ENCODE peak calls at places on chromosomes 4 and X, in four cellular contexts. One of them, this sample, is unnamed.
A peak's percentile ranks its signal among the peaks of the same experiment; 100 is the strongest.

GRCh38 chr4:1047106-1047975 is 35.9 kb downstream of the FGFRL1 start:
- DNase-seq in WTC11: peak; percentile 35
- DNase-seq in heart left ventricle: peak; percentile 18
- DNase-seq in MM.1S: no peak
- DNase-seq in this sample: no peak

GRCh38 chr4:145492376-145492775 is 10.7 kb downstream of the SMAD1 start:
- DNase-seq in WTC11: no peak
- DNase-seq in heart left ventricle: no peak
- DNase-seq in MM.1S: no peak
- DNase-seq in this sample: no peak

GRCh38 chrX:65273152-65273551 is 261.4 kb downstream of the LAS1L start:
- DNase-seq in WTC11: no peak
- DNase-seq in heart left ventricle: no peak
- DNase-seq in MM.1S: no peak
- DNase-seq in this sample: no peak

GRCh38 chrX:140526138-140526537 is 21.3 kb upstream of the SOX3 start:
- DNase-seq in WTC11: peak; percentile 23
- DNase-seq in heart left ventricle: no peak
- DNase-seq in MM.1S: no peak
- DNase-seq in this sample: no peak

GRCh38 chrX:16474511-16474910 is 175.4 kb upstream of the S100G start:
- DNase-seq in WTC11: no peak
- DNase-seq in heart left ventricle: no peak
- DNase-seq in MM.1S: no peak
- DNase-seq in this sample: no peak

GRCh38 chr4:6230827-6231662 is 30.7 kb upstream of the JAKMIP1 start:
- DNase-seq in WTC11: no peak
- DNase-seq in heart left ventricle: no peak
- DNase-seq in MM.1S: no peak
- DNase-seq in this sample: no peak

GRCh38 chr4:153488006-153488718 is 22.0 kb downstream of the TMEM131L start:
- DNase-seq in WTC11: no peak
- DNase-seq in heart left ventricle: peak; percentile 38
- DNase-seq in MM.1S: no peak
- DNase-seq in this sample: peak; percentile 55

GRCh38 chr4:186724861-186725419 is 1.3 kb upstream of the FAT1 start:
- DNase-seq in WTC11: no peak
- DNase-seq in heart left ventricle: no peak
- DNase-seq in MM.1S: peak; percentile 23
- DNase-seq in this sample: peak; percentile 29

GRCh38 chr4:14196141-14196540 is 568.6 kb upstream of the BOD1L1 start:
- DNase-seq in WTC11: peak; percentile 71
- DNase-seq in heart left ventricle: peak; percentile 43
- DNase-seq in MM.1S: peak; percentile 21
- DNase-seq in this sample: no peak

GRCh38 chrX:134694935-134695334 is 36.7 kb upstream of the PLAC1 start:
- DNase-seq in WTC11: no peak
- DNase-seq in heart left ventricle: no peak
- DNase-seq in MM.1S: no peak
- DNase-seq in this sample: no peak

GRCh38 chrX:119685225-119686066 is 7.5 kb downstream of the SEPTIN6 start:
- DNase-seq in WTC11: no peak
- DNase-seq in heart left ventricle: peak; percentile 68
- DNase-seq in MM.1S: peak; percentile 82
- DNase-seq in this sample: no peak

GRCh38 chrX:107654778-107655761 is 26.8 kb downstream of the PRPS1 start:
- DNase-seq in WTC11: peak; percentile 85
- DNase-seq in heart left ventricle: peak; percentile 40
- DNase-seq in MM.1S: no peak
- DNase-seq in this sample: peak; percentile 13

GRCh38 chr4:139901516-139902327 is 236.1 kb downstream of the MGST2 start:
- DNase-seq in WTC11: no peak
- DNase-seq in heart left ventricle: no peak
- DNase-seq in MM.1S: no peak
- DNase-seq in this sample: no peak

GRCh38 chrX:112609631-112610030 is 70.1 kb downstream of the LHFPL1 start:
- DNase-seq in WTC11: no peak
- DNase-seq in heart left ventricle: no peak
- DNase-seq in MM.1S: no peak
- DNase-seq in this sample: no peak

GRCh38 chr4:89197920-89198319 is 86.6 kb downstream of the TIGD2 start:
- DNase-seq in WTC11: no peak
- DNase-seq in heart left ventricle: no peak
- DNase-seq in MM.1S: no peak
- DNase-seq in this sample: no peak

GRCh38 chr4:73311428-73311827 is 52.8 kb upstream of the ANKRD17 start:
- DNase-seq in WTC11: no peak
- DNase-seq in heart left ventricle: no peak
- DNase-seq in MM.1S: peak; percentile 40
- DNase-seq in this sample: peak; percentile 3

GRCh38 chrX:153614818-153615217 is 15.9 kb upstream of the CCNQ start:
- DNase-seq in WTC11: no peak
- DNase-seq in heart left ventricle: no peak
- DNase-seq in MM.1S: no peak
- DNase-seq in this sample: no peak

GRCh38 chr4:174222266-174222872 is 61.1 kb downstream of the FBXO8 start:
- DNase-seq in WTC11: no peak
- DNase-seq in heart left ventricle: no peak
- DNase-seq in MM.1S: peak; percentile 27
- DNase-seq in this sample: no peak

GRCh38 chr4:40281913-40282312 is 53.2 kb upstream of the CHRNA9 start:
- DNase-seq in WTC11: no peak
- DNase-seq in heart left ventricle: no peak
- DNase-seq in MM.1S: no peak
- DNase-seq in this sample: no peak

GRCh38 chrX:12548746-12549145 is 242.5 kb upstream of the PRPS2 start:
- DNase-seq in WTC11: peak; percentile 34
- DNase-seq in heart left ventricle: no peak
- DNase-seq in MM.1S: peak; percentile 35
- DNase-seq in this sample: peak; percentile 5

GRCh38 chr4:137000432-137000831 is 531.9 kb downstream of the PCDH18 start:
- DNase-seq in WTC11: no peak
- DNase-seq in heart left ventricle: no peak
- DNase-seq in MM.1S: no peak
- DNase-seq in this sample: no peak

GRCh38 chrX:35726176-35726575 is 72.0 kb upstream of the MAGEB16 start:
- DNase-seq in WTC11: no peak
- DNase-seq in heart left ventricle: no peak
- DNase-seq in MM.1S: peak; percentile 12
- DNase-seq in this sample: no peak

GRCh38 chr4:111618908-111619307 is 526.3 kb upstream of the FAM241A start:
- DNase-seq in WTC11: no peak
- DNase-seq in heart left ventricle: no peak
- DNase-seq in MM.1S: no peak
- DNase-seq in this sample: no peak

GRCh38 chr4:53591372-53591892 is at the start of gene LNX1:
- DNase-seq in WTC11: peak; percentile 93
- DNase-seq in heart left ventricle: no peak
- DNase-seq in MM.1S: peak; percentile 33
- DNase-seq in this sample: no peak

GRCh38 chr4:24594887-24595286 is 10.5 kb upstream of the DHX15 start:
- DNase-seq in WTC11: no peak
- DNase-seq in heart left ventricle: no peak
- DNase-seq in MM.1S: no peak
- DNase-seq in this sample: no peak

GRCh38 chr4:120709986-120710385 is 212.5 kb downstream of the PRDM5 start:
- DNase-seq in WTC11: no peak
- DNase-seq in heart left ventricle: no peak
- DNase-seq in MM.1S: no peak
- DNase-seq in this sample: no peak

GRCh38 chrX:69020316-69020715 is 144.9 kb downstream of the PJA1 start:
- DNase-seq in WTC11: no peak
- DNase-seq in heart left ventricle: no peak
- DNase-seq in MM.1S: no peak
- DNase-seq in this sample: no peak

GRCh38 chrX:9231491-9231890 is 197.6 kb upstream of the FAM9B start:
- DNase-seq in WTC11: no peak
- DNase-seq in heart left ventricle: no peak
- DNase-seq in MM.1S: no peak
- DNase-seq in this sample: no peak

GRCh38 chr4:99300934-99301333 is 10.1 kb upstream of the ADH1A start:
- DNase-seq in WTC11: no peak
- DNase-seq in heart left ventricle: peak; percentile 79
- DNase-seq in MM.1S: no peak
- DNase-seq in this sample: no peak

GRCh38 chrX:70338290-70338689 is 48.4 kb downstream of the KIF4A start:
- DNase-seq in WTC11: no peak
- DNase-seq in heart left ventricle: no peak
- DNase-seq in MM.1S: no peak
- DNase-seq in this sample: no peak

GRCh38 chr4:164438321-164438720 is 315.6 kb upstream of the SMIM31 start:
- DNase-seq in WTC11: no peak
- DNase-seq in heart left ventricle: no peak
- DNase-seq in MM.1S: no peak
- DNase-seq in this sample: no peak

GRCh38 chrX:144809025-144809424 is 438.3 kb upstream of the SPANXN1 start:
- DNase-seq in WTC11: no peak
- DNase-seq in heart left ventricle: no peak
- DNase-seq in MM.1S: peak; percentile 16
- DNase-seq in this sample: no peak

GRCh38 chrX:107168712-107169111 is 37.5 kb downstream of the NUP62CL start:
- DNase-seq in WTC11: no peak
- DNase-seq in heart left ventricle: no peak
- DNase-seq in MM.1S: no peak
- DNase-seq in this sample: no peak

GRCh38 chr4:70630162-70630561 is 1.6 kb downstream of the ENAM start:
- DNase-seq in WTC11: no peak
- DNase-seq in heart left ventricle: no peak
- DNase-seq in MM.1S: no peak
- DNase-seq in this sample: no peak

GRCh38 chr4:1855334-1856070 is 454 bp downstream of the LETM1 start:
- DNase-seq in WTC11: no peak
- DNase-seq in heart left ventricle: peak; percentile 32
- DNase-seq in MM.1S: peak; percentile 16
- DNase-seq in this sample: peak; percentile 49

GRCh38 chr4:109559625-109559982 is 442 bp upstream of the MCUB start:
- DNase-seq in WTC11: peak; percentile 63
- DNase-seq in heart left ventricle: peak; percentile 26
- DNase-seq in MM.1S: no peak
- DNase-seq in this sample: peak; percentile 54

GRCh38 chr4:83768146-83768545 is 232.2 kb downstream of the GPAT3 start:
- DNase-seq in WTC11: no peak
- DNase-seq in heart left ventricle: no peak
- DNase-seq in MM.1S: no peak
- DNase-seq in this sample: no peak

GRCh38 chr4:83767017-83767541 is 231.2 kb downstream of the GPAT3 start:
- DNase-seq in WTC11: no peak
- DNase-seq in heart left ventricle: no peak
- DNase-seq in MM.1S: no peak
- DNase-seq in this sample: no peak

GRCh38 chr4:83772680-83773079 is 236.8 kb downstream of the GPAT3 start:
- DNase-seq in WTC11: no peak
- DNase-seq in heart left ventricle: no peak
- DNase-seq in MM.1S: no peak
- DNase-seq in this sample: no peak

GRCh38 chr4:83771113-83771705 is 235.3 kb downstream of the GPAT3 start:
- DNase-seq in WTC11: peak; percentile 70
- DNase-seq in heart left ventricle: peak; percentile 20
- DNase-seq in MM.1S: peak; percentile 29
- DNase-seq in this sample: peak; percentile 23
- TF ChIP-seq CTCF in WTC11: peak; percentile 19
- TF ChIP-seq CTCF in heart left ventricle: peak; percentile 40
- TF ChIP-seq CTCF in MM.1S: peak; percentile 53
- TF ChIP-seq CTCF in this sample: no peak

GRCh38 chr4:76748649-76749048 is 149.3 kb downstream of the SOWAHB start:
- DNase-seq in WTC11: no peak
- DNase-seq in heart left ventricle: no peak
- DNase-seq in MM.1S: peak; percentile 21
- DNase-seq in this sample: peak; percentile 43
- TF ChIP-seq CTCF in WTC11: no peak
- TF ChIP-seq CTCF in heart left ventricle: no peak
- TF ChIP-seq CTCF in MM.1S: peak; percentile 14
- TF ChIP-seq CTCF in this sample: peak; percentile 20

GRCh38 chr4:8274772-8275241 is 5.3 kb downstream of the HTRA3 start:
- DNase-seq in WTC11: no peak
- DNase-seq in heart left ventricle: peak; percentile 86
- DNase-seq in MM.1S: no peak
- DNase-seq in this sample: no peak
- TF ChIP-seq CTCF in WTC11: no peak
- TF ChIP-seq CTCF in heart left ventricle: no peak
- TF ChIP-seq CTCF in MM.1S: no peak
- TF ChIP-seq CTCF in this sample: no peak

GRCh38 chr4:107037188-107037587 is 1.1 kb upstream of the DKK2 start:
- DNase-seq in WTC11: peak; percentile 70
- DNase-seq in heart left ventricle: no peak
- DNase-seq in MM.1S: no peak
- DNase-seq in this sample: no peak
- TF ChIP-seq CTCF in WTC11: no peak
- TF ChIP-seq CTCF in heart left ventricle: no peak
- TF ChIP-seq CTCF in MM.1S: peak; percentile 34
- TF ChIP-seq CTCF in this sample: peak; percentile 19

DNA sequence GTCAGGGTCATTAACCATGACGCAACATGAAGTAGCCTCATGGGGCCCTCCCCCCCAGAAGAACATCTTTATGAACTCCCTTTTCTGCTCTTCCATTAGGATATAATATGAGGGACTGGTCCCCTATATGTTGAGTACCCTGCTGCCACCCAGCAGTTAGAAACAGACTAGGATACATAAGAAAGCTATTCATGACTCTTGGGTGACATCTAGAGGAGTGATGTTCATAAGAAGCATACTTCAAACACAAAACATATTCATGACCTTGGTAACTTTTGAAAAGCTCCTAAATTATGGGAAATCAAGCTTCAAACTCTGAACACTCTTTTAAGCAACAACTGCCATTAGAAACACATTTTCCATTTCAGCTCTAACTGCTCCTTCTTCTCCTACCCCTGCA is 155.2 kb upstream of the SPIN4 start:
- DNase-seq in WTC11: no peak
- DNase-seq in heart left ventricle: no peak
- DNase-seq in MM.1S: peak; percentile 50
- DNase-seq in this sample: no peak
- TF ChIP-seq CTCF in WTC11: no peak
- TF ChIP-seq CTCF in heart left ventricle: no peak
- TF ChIP-seq CTCF in MM.1S: peak; percentile 40
- TF ChIP-seq CTCF in this sample: no peak

GRCh38 chr4:181528570-181529184 is 714.5 kb upstream of the TENM3 start:
- DNase-seq in WTC11: peak; percentile 90
- DNase-seq in heart left ventricle: peak; percentile 38
- DNase-seq in MM.1S: peak; percentile 35
- DNase-seq in this sample: peak; percentile 29
- TF ChIP-seq CTCF in WTC11: peak; percentile 84
- TF ChIP-seq CTCF in heart left ventricle: peak; percentile 67
- TF ChIP-seq CTCF in MM.1S: peak; percentile 91
- TF ChIP-seq CTCF in this sample: peak; percentile 80

GRCh38 chrX:19683358-19683757 is 168.1 kb upstream of the MAP3K15 start:
- DNase-seq in WTC11: no peak
- DNase-seq in heart left ventricle: no peak
- DNase-seq in MM.1S: no peak
- DNase-seq in this sample: no peak

GRCh38 chrX:19682712-19683331 is 167.5 kb upstream of the MAP3K15 start:
- DNase-seq in WTC11: peak; percentile 19
- DNase-seq in heart left ventricle: peak; percentile 54
- DNase-seq in MM.1S: no peak
- DNase-seq in this sample: peak; percentile 36

GRCh38 chrX:19678941-19679340 is 163.6 kb upstream of the MAP3K15 start:
- DNase-seq in WTC11: no peak
- DNase-seq in heart left ventricle: no peak
- DNase-seq in MM.1S: no peak
- DNase-seq in this sample: no peak

GRCh38 chrX:19679787-19680186 is 164.5 kb upstream of the MAP3K15 start:
- DNase-seq in WTC11: no peak
- DNase-seq in heart left ventricle: no peak
- DNase-seq in MM.1S: no peak
- DNase-seq in this sample: no peak

GRCh38 chrX:19680580-19680979 is 165.3 kb upstream of the MAP3K15 start:
- DNase-seq in WTC11: no peak
- DNase-seq in heart left ventricle: no peak
- DNase-seq in MM.1S: no peak
- DNase-seq in this sample: no peak
- TF ChIP-seq CTCF in WTC11: no peak
- TF ChIP-seq CTCF in heart left ventricle: no peak
- TF ChIP-seq CTCF in MM.1S: no peak
- TF ChIP-seq CTCF in this sample: no peak

This sample was measured in GM20000.